ENCODE peak calls at places on chromosomes 4 and X, in six cellular contexts. B is neuronal stem cell, S is fibroblast of lung, O is mesendoderm, W is keratinocyte, J is K562. K is an unnamed sample.

GRCh38 chrX:8688776-8689175 is 43.2 kb downstream of the ANOS1 start:
- DNase-seq in B (no peak), S (no peak), O (peak; percentile 80), W (no peak), J (no peak), K (peak; percentile 68)

GRCh38 chr4:73811841-73812240 is 24.6 kb upstream of the CXCL6 start:
- DNase-seq in B (no peak), S (no peak), O (no peak), W (no peak), J (no peak), K (no peak)

GRCh38 chr4:118270492-118270891 is 82.3 kb downstream of the PRSS12 start:
- DNase-seq in B (peak; percentile 24), S (peak; percentile 79), O (peak; percentile 45), W (no peak), J (peak; percentile 18), K (peak; percentile 65)

GRCh38 chrX:3728454-3728853 is 15.0 kb upstream of the PRKX start:
- DNase-seq in B (no peak), S (peak; percentile 37), O (no peak), W (no peak), J (no peak), K (no peak)

GRCh38 chr4:157075811-157076577 is at the start of gene GLRB:
- DNase-seq in B (peak; percentile 31), S (peak; percentile 20), O (peak; percentile 26), W (no peak), J (no peak), K (peak; percentile 67)

GRCh38 chr4:7460591-7460990 is 25.9 kb upstream of the PSAPL1 start:
- DNase-seq in B (no peak), S (peak; percentile 26), O (no peak), W (no peak), J (peak; percentile 20), K (no peak)

GRCh38 chrX:152927858-152928760 is 30.2 kb downstream of the ZNF185 start:
- DNase-seq in B (no peak), S (no peak), O (no peak), W (no peak), J (no peak), K (no peak)

GRCh38 chr4:183960021-183960420 is 54.9 kb downstream of the STOX2 start:
- DNase-seq in B (peak; percentile 81), S (peak; percentile 78), O (peak; percentile 96), W (no peak), J (peak; percentile 17), K (peak; percentile 86)

GRCh38 chr4:51895158-51895557 is 52.2 kb downstream of the DCUN1D4 start:
- DNase-seq in B (no peak), S (no peak), O (no peak), W (no peak), J (no peak), K (no peak)

GRCh38 chrX:19740744-19741143 is 146.7 kb downstream of the SH3KBP1 start:
- DNase-seq in B (no peak), S (no peak), O (no peak), W (no peak), J (no peak), K (no peak)

GRCh38 chr4:86481429-86481828 is 112.7 kb upstream of the PTPN13 start:
- DNase-seq in B (peak; percentile 72), S (no peak), O (no peak), W (no peak), J (no peak), K (peak; percentile 67)

GRCh38 chrX:150569155-150569477 is 695 bp downstream of the MTM1 start:
- DNase-seq in B (no peak), S (peak; percentile 40), O (no peak), W (no peak), J (no peak), K (no peak)

GRCh38 chr4:168734703-168735688 is 238.1 kb downstream of the PALLD start:
- DNase-seq in B (no peak), S (no peak), O (no peak), W (no peak), J (no peak), K (no peak)

GRCh38 chrX:17500145-17500579 is 125.2 kb downstream of the NHS start:
- DNase-seq in B (no peak), S (peak; percentile 22), O (peak; percentile 37), W (no peak), J (no peak), K (no peak)

GRCh38 chr4:166293551-166293950 is 420.5 kb downstream of the TLL1 start:
- DNase-seq in B (no peak), S (no peak), O (no peak), W (no peak), J (no peak), K (no peak)

GRCh38 chr4:1293531-1293941 is 3.8 kb downstream of the MAEA start:
- DNase-seq in B (no peak), S (no peak), O (no peak), W (no peak), J (no peak), K (no peak)

GRCh38 chrX:14027511-14028019 is 2.1 kb downstream of the GEMIN8 start:
- DNase-seq in B (no peak), S (peak; percentile 54), O (no peak), W (peak; percentile 77), J (peak; percentile 9), K (no peak)

GRCh38 chrX:18833071-18833731 is 125.8 kb downstream of the PPEF1 start:
- DNase-seq in B (no peak), S (peak; percentile 78), O (no peak), W (no peak), J (no peak), K (no peak)

GRCh38 chr4:171714791-171715454 is 98.3 kb upstream of the GALNTL6 start:
- DNase-seq in B (no peak), S (no peak), O (no peak), W (no peak), J (no peak), K (no peak)

GRCh38 chr4:145613546-145614234 is 5.5 kb upstream of the MMAA start:
- DNase-seq in B (no peak), S (no peak), O (no peak), W (no peak), J (no peak), K (no peak)

GRCh38 chr4:150078041-150078995 is at the start of gene DCLK2:
- DNase-seq in B (peak; percentile 71), S (peak; percentile 84), O (peak; percentile 56), W (no peak), J (peak; percentile 22), K (peak; percentile 90)

GRCh38 chr4:181420950-181421349 is 822.3 kb upstream of the TENM3 start:
- DNase-seq in B (no peak), S (no peak), O (no peak), W (no peak), J (no peak), K (no peak)

GRCh38 chr4:147778942-147779341 is 47.1 kb downstream of the ARHGAP10 start:
- DNase-seq in B (no peak), S (no peak), O (no peak), W (no peak), J (no peak), K (no peak)

GRCh38 chr4:147780137-147780777 is 48.4 kb downstream of the ARHGAP10 start:
- DNase-seq in B (no peak), S (no peak), O (no peak), W (no peak), J (no peak), K (no peak)

GRCh38 chr4:147779449-147779848 is 47.6 kb downstream of the ARHGAP10 start:
- DNase-seq in B (no peak), S (no peak), O (no peak), W (no peak), J (no peak), K (no peak)

GRCh38 chr4:147786031-147786430 is 54.1 kb downstream of the ARHGAP10 start:
- DNase-seq in B (no peak), S (no peak), O (no peak), W (no peak), J (no peak), K (no peak)

GRCh38 chr4:147782087-147782781 is 50.3 kb downstream of the ARHGAP10 start:
- DNase-seq in B (no peak), S (peak; percentile 65), O (no peak), W (no peak), J (no peak), K (no peak)
- H3K9ac ChIP-seq in B (no peak overlapping the region), S (no peak overlapping the region), O (no peak overlapping the region), W (no peak overlapping the region), J (no peak overlapping the region), K (no peak overlapping the region)

DNA sequence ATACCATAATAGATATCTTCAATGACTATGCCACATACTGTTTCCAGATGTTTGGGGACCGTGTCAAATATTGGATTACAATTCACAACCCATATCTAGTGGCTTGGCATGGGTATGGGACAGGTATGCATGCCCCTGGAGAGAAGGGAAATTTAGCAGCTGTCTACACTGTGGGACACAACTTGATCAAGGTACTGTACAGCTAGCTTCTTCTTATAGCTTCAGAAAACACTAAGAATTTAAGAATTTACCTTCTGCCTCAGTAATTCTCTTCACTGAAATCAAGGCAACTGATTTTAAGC is 805 bp downstream of the KLB start:
- DNase-seq in B (no peak), S (no peak), O (no peak), W (no peak), J (no peak), K (no peak)
- H3K9ac ChIP-seq in B (no peak overlapping the region), S (no peak overlapping the region), O (no peak overlapping the region), W (no peak overlapping the region), J (no peak overlapping the region), K (no peak overlapping the region)

GRCh38 chr4:153787156-153787555 is 1.7 kb downstream of the SFRP2 start:
- DNase-seq in B (no peak), S (no peak), O (no peak), W (no peak), J (no peak), K (peak; percentile 52)
- H3K9ac ChIP-seq in B (no peak overlapping the region), S (no peak overlapping the region), O (peak overlapping the region; percentile 53), W (no peak overlapping the region), J (no peak overlapping the region), K (peak overlapping the region; percentile 77)

GRCh38 chr4:41061482-41062185 is 152.7 kb downstream of the APBB2 start:
- DNase-seq in B (no peak), S (peak; percentile 55), O (no peak), W (no peak), J (no peak), K (no peak)
- H3K9ac ChIP-seq in B (no peak overlapping the region), S (no peak overlapping the region), O (no peak overlapping the region), W (no peak overlapping the region), J (no peak overlapping the region), K (no peak overlapping the region)

K was measured in neural progenitor cell.